ENCODE peak calls at places on chromosomes 12 and 14, in five cellular contexts. O, Z, G, H and R are unnamed samples.

GRCh38 chr12:74980510-74980909 is 229.1 kb downstream of the KCNC2 start:
- DNase-seq in O (no peak), Z (no peak), G (no peak), H (no peak), R (no peak)

GRCh38 chr14:45519770-45520169 is 266.8 kb upstream of the MIS18BP1 start:
- DNase-seq in O (no peak), Z (no peak), G (no peak), H (no peak), R (no peak)

GRCh38 chr12:7806863-7807487 is 17.8 kb downstream of the NANOG start:
- DNase-seq in O (peak), Z (peak), G (peak), H (peak), R (no peak)

GRCh38 chr14:89121961-89122675 is 294.9 kb downstream of the FOXN3 start:
- DNase-seq in O (no peak), Z (no peak), G (no peak), H (no peak), R (peak)

GRCh38 chr12:179885-180284 is 34.1 kb downstream of the SLC6A12 start:
- DNase-seq in O (no peak), Z (no peak), G (no peak), H (no peak), R (no peak)

GRCh38 chr12:4302881-4303280 is 18.1 kb upstream of the TIGAR start:
- DNase-seq in O (no peak), Z (no peak), G (no peak), H (no peak), R (no peak)

GRCh38 chr12:122669397-122670070 is 33.6 kb downstream of the HCAR2 start:
- DNase-seq in O (no peak), Z (no peak), G (peak), H (no peak), R (no peak)

GRCh38 chr12:65121049-65121955 is at the start of gene WIF1:
- DNase-seq in O (no peak), Z (peak), G (no peak), H (peak), R (no peak)

GRCh38 chr12:116598341-116599284 is 39.4 kb downstream of the MAP1LC3B2 start:
- DNase-seq in O (no peak), Z (no peak), G (no peak), H (no peak), R (no peak)